ENCODE peak calls at places on chromosomes 7 and 10, in ten cellular contexts. L is posterior cingulate gyrus; P is OCI-M1; X is activated naive CD8-positive, alpha-beta T cell treated with anti-CD3 and anti-CD28 coated beads, Interleukin-2, amount 50 U/mL, for 24 hours; I is A549; Q is NCI-H69; R is stimulated activated CD8-positive, alpha-beta memory T cell treated with anti-CD3 and anti-CD28 coated beads, Interleukin-2, amount 100 ng/mL, for 1 hour; G is Caco-2; D is GM12878; O is AG08396. A is an unnamed sample.

GRCh38 chr10:68082815-68083395 is 7.8 kb upstream of the HERC4 start:
- DNase-seq in L (no peak), P (peak), X (no peak), I (peak), Q (peak), R (no peak), G (peak), D (no peak), O (no peak), A (no peak)

GRCh38 chr7:30717181-30717580 is 34.8 kb upstream of the INMT start:
- DNase-seq in L (no peak), P (no peak), X (no peak), I (peak), Q (peak), R (no peak), G (no peak), D (no peak), O (no peak), A (peak)

GRCh38 chr7:131244259-131244852 is 83.3 kb upstream of the MKLN1 start:
- DNase-seq in L (no peak), P (no peak), X (no peak), I (peak), Q (peak), R (no peak), G (no peak), D (no peak), O (peak), A (peak)

GRCh38 chr7:84274029-84274638 is 79.5 kb upstream of the SEMA3A start:
- DNase-seq in L (no peak), P (peak), X (no peak), I (no peak), Q (peak), R (no peak), G (no peak), D (no peak), O (no peak), A (no peak)

GRCh38 chr10:48462482-48463020 is 142.3 kb downstream of the ARHGAP22 start:
- DNase-seq in L (no peak), P (no peak), X (no peak), I (no peak), Q (no peak), R (no peak), G (no peak), D (no peak), O (no peak), A (peak)

GRCh38 chr7:155815332-155816191 is 3.3 kb upstream of the SHH start:
- DNase-seq in L (peak), P (peak), X (peak), I (peak), Q (peak), R (peak), G (peak), D (no peak), O (peak), A (peak)

GRCh38 chr7:45595809-45596664 is 21.9 kb downstream of the ADCY1 start:
- DNase-seq in L (no peak), P (no peak), X (no peak), I (no peak), Q (no peak), R (no peak), G (no peak), D (no peak), O (no peak), A (peak)

GRCh38 chr10:91034042-91034441 is 113.2 kb upstream of the ANKRD1 start:
- DNase-seq in L (no peak), P (no peak), X (no peak), I (no peak), Q (no peak), R (no peak), G (no peak), D (no peak), O (no peak), A (no peak)

GRCh38 chr7:97024209-97025129 is at the start of gene DLX5:
- DNase-seq in L (no peak), P (no peak), X (no peak), I (peak), Q (peak), R (no peak), G (peak), D (no peak), O (peak), A (peak)

GRCh38 chr10:63628526-63629362 is 107.5 kb downstream of the REEP3 start:
- DNase-seq in L (peak), P (peak), X (no peak), I (no peak), Q (peak), R (no peak), G (peak), D (peak), O (peak), A (peak)

GRCh38 chr10:28411136-28411460 is 108.2 kb upstream of the MPP7 start:
- DNase-seq in L (no peak), P (no peak), X (no peak), I (peak), Q (no peak), R (no peak), G (no peak), D (no peak), O (no peak), A (no peak)